ENCODE peak calls at places on chromosome 22, in nine cellular contexts. Q, S, D, O, R, L, P, T and K are unnamed samples.

GRCh38 chr22:45226681-45227186 is 14.0 kb downstream of the KIAA0930 start:
- DNase-seq in Q (peak), S (peak), D (peak), O (no peak), R (no peak), L (no peak), P (no peak), T (no peak), K (peak)

GRCh38 chr22:43957871-43958270 is 2.6 kb downstream of the SAMM50 start:
- DNase-seq in Q (peak), S (no peak), D (no peak), O (peak), R (no peak), L (no peak), P (no peak), T (no peak), K (no peak)

GRCh38 chr22:44042822-44043221 is 18.7 kb downstream of the PARVB start:
- DNase-seq in Q (no peak), S (no peak), D (no peak), O (no peak), R (no peak), L (no peak), P (no peak), T (no peak), K (no peak)

GRCh38 chr22:44191036-44191454 is 10.3 kb downstream of the PARVG start:
- DNase-seq in Q (peak), S (no peak), D (no peak), O (no peak), R (no peak), L (no peak), P (no peak), T (no peak), K (no peak)

GRCh38 chr22:23106906-23107367 is 34.9 kb downstream of the RSPH14 start:
- DNase-seq in Q (no peak), S (no peak), D (no peak), O (no peak), R (peak), L (no peak), P (no peak), T (peak), K (no peak)

GRCh38 chr22:36351921-36352774 is 35.6 kb downstream of the MYH9 start:
- DNase-seq in Q (peak), S (no peak), D (no peak), O (peak), R (no peak), L (no peak), P (no peak), T (no peak), K (no peak)

GRCh38 chr22:49983148-49984042 is 22.8 kb downstream of the PIM3 start:
- DNase-seq in Q (no peak), S (peak), D (no peak), O (no peak), R (no peak), L (no peak), P (peak), T (no peak), K (no peak)

GRCh38 chr22:19930537-19931486 is 10.8 kb upstream of the COMT start:
- DNase-seq in Q (no peak), S (no peak), D (no peak), O (no peak), R (no peak), L (no peak), P (no peak), T (no peak), K (no peak)

GRCh38 chr22:27591060-27591459 is 210.5 kb downstream of the MN1 start:
- DNase-seq in Q (no peak), S (no peak), D (no peak), O (no peak), R (no peak), L (no peak), P (no peak), T (no peak), K (no peak)

GRCh38 chr22:45503816-45504702 is 1.4 kb downstream of the FBLN1 start:
- DNase-seq in Q (peak), S (peak), D (no peak), O (no peak), R (no peak), L (no peak), P (no peak), T (peak), K (no peak)

GRCh38 chr22:38948181-38948940 is 9.0 kb upstream of the APOBEC3A start:
- DNase-seq in Q (no peak), S (no peak), D (no peak), O (no peak), R (no peak), L (no peak), P (no peak), T (no peak), K (no peak)

DNA sequence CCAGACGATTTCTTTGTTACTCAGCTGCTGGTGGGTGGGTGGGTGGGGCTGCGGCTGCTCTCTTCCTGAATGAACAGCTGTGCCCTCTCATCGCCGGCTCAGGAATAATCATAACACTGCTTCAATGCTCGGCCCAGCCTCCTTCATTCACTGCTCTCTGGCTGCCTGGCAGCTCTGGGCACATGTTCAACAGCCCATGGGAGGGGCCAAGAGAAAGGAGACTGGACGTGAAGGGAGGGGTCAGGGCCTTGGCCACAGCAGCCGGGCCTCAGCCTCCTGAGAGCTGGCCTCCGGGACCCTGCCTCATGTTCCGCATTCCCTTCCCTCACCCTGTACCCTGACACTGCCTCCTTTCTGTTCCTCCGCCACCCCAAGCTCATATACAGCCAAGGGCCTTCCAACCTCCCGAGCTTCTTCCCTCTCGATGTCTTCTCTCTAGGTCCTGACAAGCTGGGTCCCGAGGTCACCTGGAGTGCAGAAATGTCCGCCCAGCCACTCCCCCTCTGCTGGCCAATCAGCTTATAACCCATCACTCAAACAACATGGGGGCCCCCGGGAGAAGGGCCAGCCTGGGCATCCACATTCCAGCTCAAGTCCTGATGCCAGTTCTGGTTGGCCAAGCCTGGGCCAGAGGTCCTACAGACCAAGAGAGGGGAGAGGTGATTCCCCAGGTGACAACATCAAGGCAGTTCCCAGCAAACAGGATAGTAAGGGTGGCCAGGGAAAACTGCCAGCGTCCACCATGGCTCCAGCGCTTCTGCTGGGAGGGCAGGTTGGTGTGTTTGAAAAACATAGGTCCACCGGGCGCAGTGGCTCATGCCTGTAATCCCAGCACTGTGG is 3.2 kb upstream of the CSDC2 start:
- DNase-seq in Q (peak), S (peak), D (no peak), O (no peak), R (peak), L (peak), P (no peak), T (peak), K (no peak)
- TF ChIP-seq CTCF in Q (no peak), S (no peak), D (no peak), O (no peak), R (no peak), L (no peak), P (no peak), T (no peak), K (no peak)

GRCh38 chr22:46997311-46997970 is 235.0 kb downstream of the TBC1D22A start:
- DNase-seq in Q (no peak), S (no peak), D (no peak), O (no peak), R (no peak), L (no peak), P (no peak), T (no peak), K (no peak)

GRCh38 chr22:46995501-46996360 is 233.3 kb downstream of the TBC1D22A start:
- DNase-seq in Q (no peak), S (no peak), D (no peak), O (no peak), R (no peak), L (no peak), P (no peak), T (no peak), K (no peak)

GRCh38 chr22:46998346-46998745 is 235.9 kb downstream of the TBC1D22A start:
- DNase-seq in Q (no peak), S (no peak), D (no peak), O (no peak), R (no peak), L (no peak), P (no peak), T (no peak), K (no peak)

GRCh38 chr22:46994983-46995382 is 232.5 kb downstream of the TBC1D22A start:
- DNase-seq in Q (no peak), S (no peak), D (no peak), O (no peak), R (no peak), L (no peak), P (no peak), T (no peak), K (no peak)

DNA sequence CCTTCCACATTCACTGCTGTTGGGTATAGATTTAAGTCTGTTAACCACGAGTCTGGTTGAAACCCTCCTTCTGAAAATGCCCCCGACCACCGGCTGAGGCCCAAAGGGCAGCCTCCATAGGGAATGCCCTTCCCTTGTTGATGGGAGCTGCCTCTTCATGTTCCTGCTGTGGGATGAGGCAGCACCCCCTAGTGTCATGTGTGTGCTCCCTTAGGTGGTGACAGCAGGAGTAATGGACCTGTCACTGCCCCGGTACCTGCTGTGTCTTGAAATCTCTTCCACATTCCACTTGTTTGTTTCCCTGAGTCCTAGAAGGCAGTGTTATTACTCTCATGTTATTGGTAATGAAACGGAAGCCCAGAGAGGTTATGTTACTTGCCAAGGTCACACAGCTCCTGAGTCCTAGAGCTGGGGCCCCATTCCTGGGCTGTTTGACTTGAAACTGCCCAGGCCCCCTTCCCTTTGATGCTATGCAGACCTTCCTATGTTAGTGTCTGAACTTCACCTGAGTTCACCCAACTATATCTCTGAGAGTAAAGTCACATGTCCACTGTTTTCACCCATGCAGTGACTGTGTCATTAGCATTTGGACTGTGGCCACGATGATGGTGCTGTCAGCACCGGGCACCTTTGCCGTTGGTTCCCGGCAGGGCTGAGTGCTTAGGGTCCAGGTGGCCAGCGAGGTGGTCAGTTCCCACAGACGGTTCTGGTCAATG is 234.3 kb downstream of the TBC1D22A start:
- DNase-seq in Q (peak), S (no peak), D (peak), O (peak), R (no peak), L (no peak), P (no peak), T (peak), K (no peak)
- TF ChIP-seq CTCF in Q (peak), S (peak), D (no peak), O (peak), R (peak), L (no peak), P (no peak), T (peak), K (no peak)

GRCh38 chr22:33917744-33918406 is 2.4 kb downstream of the LARGE1 start:
- DNase-seq in Q (peak), S (peak), D (no peak), O (peak), R (no peak), L (peak), P (no peak), T (peak), K (no peak)
- TF ChIP-seq CTCF in Q (no peak), S (peak), D (no peak), O (peak), R (peak), L (no peak), P (no peak), T (peak), K (no peak)

DNA sequence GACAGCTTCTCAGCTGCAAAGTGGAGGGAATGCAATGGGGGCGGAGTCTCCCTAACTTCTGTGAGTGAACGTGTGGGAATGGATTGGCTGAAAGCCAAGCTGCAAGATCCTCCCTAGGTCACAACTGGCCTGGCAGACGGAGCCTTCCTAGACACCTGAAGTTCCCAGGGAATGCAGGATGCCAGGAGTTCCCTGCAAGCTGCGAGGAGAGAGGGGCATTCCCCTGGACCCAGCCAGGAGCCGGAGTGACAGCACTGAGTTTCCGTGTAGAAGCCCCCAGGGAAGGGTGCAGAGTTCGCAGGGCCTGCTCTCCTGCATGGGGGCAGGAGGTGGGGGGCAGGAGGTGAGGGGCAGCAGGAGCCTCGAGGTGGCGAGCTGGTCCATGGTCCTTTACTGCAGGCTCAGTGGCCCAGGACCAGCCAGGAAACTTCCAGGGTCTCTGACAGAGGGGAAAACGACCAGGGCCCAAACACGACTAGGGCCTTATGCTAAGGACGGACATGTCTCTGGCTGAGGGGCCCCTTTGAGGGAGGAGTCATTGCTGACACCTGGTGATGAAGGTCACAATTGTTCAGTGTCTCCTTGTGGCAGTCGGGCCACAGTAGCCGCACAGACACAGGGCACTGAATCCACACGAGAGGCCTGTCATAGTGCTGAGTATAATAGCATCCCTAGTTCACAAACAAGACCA is 141.4 kb downstream of the FBXO7 start:
- DNase-seq in Q (no peak), S (peak), D (no peak), O (no peak), R (no peak), L (no peak), P (no peak), T (no peak), K (no peak)
- TF ChIP-seq CTCF in Q (no peak), S (no peak), D (no peak), O (no peak), R (no peak), L (no peak), P (no peak), T (no peak), K (no peak)

DNA sequence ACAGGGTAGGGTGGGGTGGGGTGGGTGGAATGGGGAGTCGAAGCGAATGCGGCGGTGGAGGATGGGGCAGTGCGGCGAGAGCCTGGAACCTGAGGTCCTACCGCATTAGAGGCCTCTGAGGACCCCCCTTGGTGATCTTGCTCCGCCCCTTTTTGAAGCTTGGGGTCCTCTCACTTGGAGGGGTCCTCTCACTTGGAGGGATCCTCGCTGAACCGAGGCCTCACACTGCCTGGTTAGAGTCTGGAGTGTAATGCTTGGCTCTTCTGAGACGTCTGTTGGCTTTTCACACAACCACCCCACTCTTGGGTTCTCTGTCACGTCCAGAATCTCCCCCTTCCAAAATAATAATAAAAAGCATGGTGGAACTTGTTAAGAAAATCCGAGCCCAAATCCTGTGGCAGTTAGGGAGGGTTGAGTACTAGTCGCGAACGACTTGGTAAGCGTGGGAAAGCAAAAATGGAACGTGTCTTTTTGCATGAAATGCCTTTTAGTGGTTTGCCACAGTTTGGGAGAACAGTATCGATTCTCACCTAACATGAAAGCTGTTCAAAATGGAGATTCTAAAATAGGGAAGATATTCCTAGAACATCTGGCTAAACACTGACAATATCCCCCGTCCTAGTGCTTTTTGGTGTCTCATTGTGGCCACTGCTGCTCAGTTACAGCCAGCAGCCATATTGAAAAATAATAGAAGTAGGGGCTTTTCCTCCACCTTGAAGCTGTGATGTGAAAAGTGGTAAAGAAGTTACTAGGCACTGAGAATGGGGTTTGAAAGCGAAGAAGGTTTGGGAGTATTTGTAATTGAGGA is 821 bp downstream of the RBX1 start:
- DNase-seq in Q (no peak), S (no peak), D (no peak), O (no peak), R (no peak), L (no peak), P (no peak), T (no peak), K (no peak)
- TF ChIP-seq CTCF in Q (no peak), S (no peak), D (no peak), O (no peak), R (no peak), L (no peak), P (no peak), T (no peak), K (no peak)

GRCh38 chr22:30667486-30668305 is at the start of gene DUSP18:
- DNase-seq in Q (peak), S (peak), D (peak), O (peak), R (peak), L (peak), P (peak), T (peak), K (peak)
- TF ChIP-seq CTCF in Q (peak), S (peak), D (peak), O (no peak), R (peak), L (peak), P (no peak), T (peak), K (peak)

GRCh38 chr22:35037089-35037488 is 28.9 kb upstream of the ISX start:
- DNase-seq in Q (no peak), S (peak), D (no peak), O (no peak), R (no peak), L (no peak), P (no peak), T (peak), K (no peak)
- TF ChIP-seq CTCF in Q (no peak), S (peak), D (no peak), O (peak), R (no peak), L (no peak), P (no peak), T (peak), K (no peak)

DNA sequence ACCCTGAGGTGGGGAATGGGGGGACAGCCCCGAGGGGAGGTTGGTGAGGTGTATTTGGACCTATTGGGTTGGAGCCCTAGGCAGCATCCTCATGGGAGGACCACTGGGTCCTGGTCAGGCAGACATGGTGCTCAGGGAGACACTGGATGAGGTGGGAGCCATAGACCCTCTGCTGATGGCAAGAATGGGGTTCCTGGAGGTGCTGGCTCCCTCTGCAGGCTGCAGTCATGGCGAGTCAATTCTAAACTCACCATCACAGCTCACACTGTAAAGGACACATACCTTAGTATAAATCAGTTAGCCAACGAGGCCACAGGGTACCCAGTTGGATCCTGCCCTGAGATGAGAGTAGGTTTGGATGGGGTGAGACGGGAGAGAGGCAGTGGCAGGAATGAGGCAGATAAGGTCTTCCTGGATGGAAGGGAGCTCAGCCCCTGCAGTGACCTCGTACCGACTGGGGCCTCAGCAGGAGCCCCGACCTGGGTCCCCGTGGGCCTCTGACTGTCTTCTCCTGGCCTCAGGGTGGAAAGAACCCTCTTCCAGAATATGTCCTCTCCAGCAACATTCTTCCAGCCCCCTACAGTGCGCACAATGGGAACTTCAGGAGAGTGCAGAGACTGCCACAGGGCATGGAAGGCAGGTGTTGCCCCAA is 1.7 kb upstream of the GAB4 start:
- DNase-seq in Q (no peak), S (no peak), D (no peak), O (no peak), R (no peak), L (no peak), P (no peak), T (no peak), K (no peak)
- TF ChIP-seq CTCF in Q (no peak), S (peak), D (no peak), O (no peak), R (no peak), L (no peak), P (no peak), T (peak), K (no peak)